ENCODE peak calls at places on chromosomes 12 and 14, in five cellular contexts. T is Peyer's patch, M is esophagus squamous epithelium, J is nephron progenitor cell, G is tibial artery. E is an unnamed sample.

GRCh38 chr14:24595046-24595808 is 14.3 kb downstream of the GZMH start:
- DNase-seq in T (no peak), M (no peak), J (no peak), G (no peak), E (no peak)

GRCh38 chr14:38646391-38646790 is 390.5 kb upstream of the CLEC14A start:
- DNase-seq in T (no peak), M (no peak), J (no peak), G (no peak), E (no peak)

GRCh38 chr12:100808777-100809176 is 14.2 kb downstream of the ANO4 start:
- DNase-seq in T (no peak), M (no peak), J (no peak), G (no peak), E (no peak)

GRCh38 chr14:26775765-26776577 is 178.1 kb upstream of the NOVA1 start:
- DNase-seq in T (no peak), M (no peak), J (no peak), G (no peak), E (no peak)

GRCh38 chr14:96904201-96904600 is 107.0 kb downstream of the VRK1 start:
- DNase-seq in T (no peak), M (no peak), J (no peak), G (no peak), E (no peak)

GRCh38 chr12:26628234-26628633 is 204.8 kb downstream of the ITPR2 start:
- DNase-seq in T (no peak), M (no peak), J (no peak), G (no peak), E (no peak)

GRCh38 chr12:86006727-86007126 is 132.6 kb downstream of the NTS start:
- DNase-seq in T (no peak), M (no peak), J (no peak), G (no peak), E (no peak)

GRCh38 chr14:91415794-91416743 is 1.6 kb downstream of the CCDC88C start:
- DNase-seq in T (no peak), M (peak), J (no peak), G (no peak), E (no peak)

GRCh38 chr14:85947461-85947860 is 417.5 kb downstream of the FLRT2 start:
- DNase-seq in T (no peak), M (no peak), J (no peak), G (no peak), E (no peak)

GRCh38 chr12:64895541-64895940 is 71.1 kb downstream of the TBC1D30 start:
- DNase-seq in T (no peak), M (no peak), J (no peak), G (no peak), E (no peak)

GRCh38 chr12:1234073-1234472 is 243.1 kb downstream of the ERC1 start:
- DNase-seq in T (no peak), M (no peak), J (no peak), G (no peak), E (no peak)

DNA sequence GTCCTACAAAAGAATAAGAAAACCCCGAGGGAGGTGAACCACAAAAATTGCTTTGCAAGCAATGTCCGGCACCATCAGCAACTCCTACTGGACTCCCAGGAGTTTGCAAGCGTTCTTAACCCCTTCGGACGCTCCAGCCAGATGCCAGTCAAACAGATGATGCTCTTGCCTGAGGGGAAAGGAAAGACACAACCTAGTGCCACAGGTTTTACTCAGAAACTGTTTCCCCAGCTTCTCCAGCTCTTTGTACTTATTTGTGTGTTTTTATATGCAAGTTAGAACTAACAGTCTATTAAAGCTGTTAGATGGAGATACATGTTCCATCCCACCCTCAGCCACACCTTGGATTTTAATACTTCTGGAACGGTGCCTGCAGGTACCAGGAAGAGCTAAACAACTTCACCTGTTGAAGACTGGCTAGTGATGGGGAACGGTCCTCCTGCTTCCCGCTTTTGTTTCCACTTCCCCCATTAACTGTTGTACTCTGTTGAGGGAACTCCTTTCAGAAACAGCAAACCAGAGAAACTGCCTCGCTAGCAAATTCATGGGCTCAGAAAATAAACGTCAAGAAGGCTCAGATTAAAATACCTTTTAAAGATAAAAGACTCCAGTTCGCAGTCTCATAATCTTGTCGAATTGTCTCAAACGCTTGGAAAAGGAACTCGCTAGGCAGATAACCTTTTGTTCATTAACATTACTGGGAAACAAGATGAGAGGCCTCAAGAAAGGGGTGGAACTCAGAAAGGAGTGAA is 1.1 kb upstream of the FERMT2 start:
- DNase-seq in T (no peak), M (no peak), J (peak), G (peak), E (no peak)
- TF ChIP-seq CTCF in T (no peak), M (no peak), J (peak), G (peak), E (no peak)

GRCh38 chr12:43586646-43587245 is 34.7 kb upstream of the ADAMTS20 start:
- DNase-seq in T (no peak), M (no peak), J (no peak), G (no peak), E (no peak)
- TF ChIP-seq CTCF in T (no peak), M (no peak), J (no peak), G (no peak), E (no peak)

DNA sequence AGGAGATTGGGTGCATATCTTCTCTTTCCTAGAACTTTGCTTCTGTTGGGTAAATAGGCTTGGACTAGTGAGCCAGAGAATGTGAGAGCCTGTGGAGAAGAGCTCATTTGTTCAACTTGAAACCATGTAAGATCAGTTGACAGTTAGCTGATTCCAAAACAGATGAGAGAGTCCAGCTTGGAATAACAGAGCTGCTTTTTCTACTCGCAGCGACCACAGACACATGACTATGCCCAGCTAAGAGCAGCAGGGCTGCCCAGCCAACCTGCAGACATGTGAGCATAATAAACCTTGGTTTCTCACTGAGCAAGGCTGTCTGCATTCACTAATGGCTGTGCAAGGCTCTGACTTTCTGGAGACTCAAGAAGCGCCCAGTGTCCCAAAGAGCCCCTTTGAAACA is 209.2 kb downstream of the C12orf75 start:
- DNase-seq in T (no peak), M (no peak), J (no peak), G (no peak), E (no peak)
- TF ChIP-seq CTCF in T (no peak), M (no peak), J (no peak), G (no peak), E (no peak)

GRCh38 chr14:69828372-69828771 is 31.3 kb upstream of the SLC10A1 start:
- DNase-seq in T (no peak), M (no peak), J (no peak), G (no peak), E (no peak)
- TF ChIP-seq CTCF in T (no peak), M (no peak), J (no peak), G (no peak), E (no peak)

E was measured in CD14-positive monocyte.